ENCODE peak calls at places on chromosomes 16 and 17, in four cellular contexts. I, V, Z and E are unnamed samples.
A peak's percentile ranks its signal among the peaks of the same experiment; 100 is the strongest.

GRCh38 chr16:14569213-14569612 is 60.8 kb downstream of the PARN start:
- DNase-seq in I (no peak), V (no peak), Z (no peak), E (no peak)

GRCh38 chr17:68201425-68201785 is 46.4 kb upstream of the AMZ2 start:
- DNase-seq in I (no peak), V (no peak), Z (no peak), E (no peak)

GRCh38 chr17:36001862-36002603 is 680 bp upstream of the CCL15 start:
- DNase-seq in I (no peak), V (no peak), Z (no peak), E (no peak)

GRCh38 chr16:74623214-74623842 is 16.4 kb upstream of the GLG1 start:
- DNase-seq in I (no peak), V (no peak), Z (no peak), E (no peak)

GRCh38 chr17:34542700-34543336 is 36.6 kb upstream of the TMEM132E start:
- DNase-seq in I (peak; percentile 38), V (peak; percentile 47), Z (peak; percentile 4), E (peak; percentile 5)

GRCh38 chr17:82548681-82549303 is 29.3 kb downstream of the FOXK2 start:
- DNase-seq in I (no peak), V (peak; percentile 12), Z (no peak), E (no peak)

GRCh38 chr16:15575293-15576049 is 67.5 kb downstream of the MARF1 start:
- DNase-seq in I (no peak), V (no peak), Z (no peak), E (no peak)

GRCh38 chr17:41118721-41119120 is 548 bp upstream of the KRTAP4-11 start:
- DNase-seq in I (no peak), V (no peak), Z (no peak), E (no peak)

GRCh38 chr17:77591231-77591785 is 367.2 kb upstream of the TNRC6C start:
- DNase-seq in I (no peak), V (no peak), Z (no peak), E (no peak)

GRCh38 chr16:71347146-71347545 is 11.4 kb upstream of the CALB2 start:
- DNase-seq in I (no peak), V (no peak), Z (no peak), E (no peak)

GRCh38 chr16:16109453-16110110 is 113.7 kb downstream of the ABCC6 start:
- DNase-seq in I (no peak), V (no peak), Z (no peak), E (no peak)

GRCh38 chr17:39664581-39665561 is at the start of gene TCAP:
- DNase-seq in I (no peak), V (no peak), Z (no peak), E (no peak)

GRCh38 chr17:66675991-66676371 is 158.9 kb upstream of the CACNG5 start:
- DNase-seq in I (no peak), V (no peak), Z (no peak), E (no peak)